ENCODE peak calls at places on chromosomes 4 and X, in ten cellular contexts. W, U, N, I, O, E, Y, L, T and Z are unnamed samples.

GRCh38 chr4:43457866-43458265 is 565.4 kb downstream of the GRXCR1 start:
- DNase-seq in W (peak), U (no peak), N (peak), I (no peak), O (no peak), E (no peak), Y (no peak), L (peak), T (no peak), Z (no peak)

GRCh38 chr4:86099348-86099747 is 260.5 kb downstream of the MAPK10 start:
- DNase-seq in W (no peak), U (no peak), N (no peak), I (no peak), O (no peak), E (no peak), Y (no peak), L (no peak), T (no peak), Z (no peak)

GRCh38 chr4:170259631-170260153 is 169.9 kb upstream of the AADAT start:
- DNase-seq in W (peak), U (peak), N (peak), I (peak), O (no peak), E (peak), Y (peak), L (peak), T (peak), Z (peak)

GRCh38 chr4:8688041-8688907 is 95.7 kb downstream of the CPZ start:
- DNase-seq in W (no peak), U (no peak), N (peak), I (no peak), O (no peak), E (no peak), Y (no peak), L (peak), T (no peak), Z (no peak)

GRCh38 chr4:15400911-15401671 is 26.7 kb upstream of the C1QTNF7 start:
- DNase-seq in W (peak), U (no peak), N (peak), I (peak), O (peak), E (peak), Y (peak), L (peak), T (peak), Z (no peak)

GRCh38 chrX:115410731-115411435 is 121.4 kb downstream of the LUZP4 start:
- DNase-seq in W (no peak), U (no peak), N (no peak), I (no peak), O (no peak), E (no peak), Y (no peak), L (no peak), T (no peak), Z (no peak)

GRCh38 chr4:2271279-2272025 is 9.5 kb upstream of the MXD4 start:
- DNase-seq in W (no peak), U (no peak), N (no peak), I (no peak), O (peak), E (peak), Y (no peak), L (no peak), T (no peak), Z (no peak)

GRCh38 chr4:92303621-92304027 is at the start of gene GRID2:
- DNase-seq in W (no peak), U (peak), N (peak), I (peak), O (peak), E (peak), Y (peak), L (peak), T (no peak), Z (no peak)

GRCh38 chrX:135688137-135688536 is 25.3 kb upstream of the CT45A1 start:
- DNase-seq in W (no peak), U (no peak), N (no peak), I (no peak), O (no peak), E (no peak), Y (no peak), L (no peak), T (no peak), Z (no peak)

GRCh38 chrX:129665916-129666644 is 11.3 kb upstream of the APLN start:
- DNase-seq in W (peak), U (no peak), N (peak), I (peak), O (no peak), E (no peak), Y (peak), L (peak), T (peak), Z (no peak)

GRCh38 chr4:177713454-177713853 is 271.2 kb upstream of the AGA start:
- DNase-seq in W (no peak), U (no peak), N (no peak), I (no peak), O (no peak), E (no peak), Y (no peak), L (no peak), T (no peak), Z (peak)

GRCh38 chr4:38467296-38467695 is 196.7 kb upstream of the KLF3 start:
- DNase-seq in W (no peak), U (no peak), N (no peak), I (no peak), O (no peak), E (no peak), Y (no peak), L (no peak), T (no peak), Z (no peak)

GRCh38 chr4:119897260-119897659 is 169.4 kb downstream of the MAD2L1 start:
- DNase-seq in W (no peak), U (no peak), N (no peak), I (peak), O (no peak), E (no peak), Y (no peak), L (no peak), T (no peak), Z (no peak)

GRCh38 chrX:44748014-44748413 is 95.8 kb upstream of the DUSP21 start:
- DNase-seq in W (peak), U (no peak), N (peak), I (peak), O (no peak), E (no peak), Y (peak), L (peak), T (no peak), Z (no peak)

GRCh38 chr4:41095973-41096372 is 118.4 kb downstream of the APBB2 start:
- DNase-seq in W (peak), U (no peak), N (peak), I (no peak), O (no peak), E (no peak), Y (peak), L (peak), T (peak), Z (no peak)

GRCh38 chrX:152927858-152928760 is 30.2 kb downstream of the ZNF185 start:
- DNase-seq in W (no peak), U (no peak), N (no peak), I (no peak), O (no peak), E (no peak), Y (no peak), L (no peak), T (no peak), Z (no peak)

GRCh38 chr4:6229095-6229494 is 28.7 kb upstream of the JAKMIP1 start:
- DNase-seq in W (no peak), U (peak), N (no peak), I (no peak), O (no peak), E (peak), Y (no peak), L (no peak), T (no peak), Z (no peak)

GRCh38 chrX:74325130-74326059 is 21.4 kb downstream of the ZCCHC13 start:
- DNase-seq in W (no peak), U (no peak), N (no peak), I (no peak), O (no peak), E (no peak), Y (no peak), L (no peak), T (no peak), Z (no peak)

GRCh38 chr4:174418640-174419039 is 103.6 kb downstream of the HPGD start:
- DNase-seq in W (no peak), U (no peak), N (no peak), I (no peak), O (no peak), E (no peak), Y (no peak), L (no peak), T (no peak), Z (no peak)

GRCh38 chr4:21757281-21757680 is 191.3 kb downstream of the KCNIP4 start:
- DNase-seq in W (no peak), U (no peak), N (no peak), I (peak), O (no peak), E (no peak), Y (no peak), L (no peak), T (no peak), Z (no peak)

GRCh38 chr4:135098061-135098460 is 896.5 kb upstream of the PABPC4L start:
- DNase-seq in W (no peak), U (no peak), N (no peak), I (no peak), O (no peak), E (no peak), Y (no peak), L (no peak), T (no peak), Z (no peak)

GRCh38 chrX:65587616-65588526 is 53.3 kb upstream of the LAS1L start:
- DNase-seq in W (peak), U (peak), N (peak), I (peak), O (peak), E (peak), Y (peak), L (peak), T (peak), Z (no peak)

GRCh38 chr4:153788419-153789276 is at the start of gene SFRP2:
- DNase-seq in W (no peak), U (peak), N (no peak), I (no peak), O (peak), E (no peak), Y (no peak), L (peak), T (no peak), Z (no peak)

GRCh38 chrX:18291006-18291545 is 63.4 kb downstream of the SCML2 start:
- DNase-seq in W (peak), U (no peak), N (peak), I (peak), O (no peak), E (no peak), Y (peak), L (peak), T (peak), Z (no peak)

GRCh38 chr4:4948370-4948769 is 70.9 kb downstream of the CYTL1 start:
- DNase-seq in W (peak), U (no peak), N (no peak), I (no peak), O (no peak), E (no peak), Y (no peak), L (no peak), T (no peak), Z (no peak)

GRCh38 chr4:185772391-185773093 is 39.5 kb downstream of the SORBS2 start:
- DNase-seq in W (no peak), U (no peak), N (no peak), I (no peak), O (no peak), E (no peak), Y (no peak), L (no peak), T (no peak), Z (no peak)

GRCh38 chr4:173571620-173572019 is 41.6 kb upstream of the HAND2 start:
- DNase-seq in W (no peak), U (no peak), N (no peak), I (no peak), O (no peak), E (no peak), Y (no peak), L (no peak), T (no peak), Z (no peak)

GRCh38 chr4:30912098-30912719 is 192.0 kb downstream of the PCDH7 start:
- DNase-seq in W (no peak), U (no peak), N (peak), I (peak), O (no peak), E (no peak), Y (peak), L (peak), T (peak), Z (no peak)

GRCh38 chr4:7067147-7067522 is 729 bp downstream of the GRPEL1 start:
- DNase-seq in W (no peak), U (no peak), N (no peak), I (no peak), O (no peak), E (no peak), Y (no peak), L (peak), T (no peak), Z (no peak)

GRCh38 chr4:80322716-80323115 is 12.8 kb upstream of the CFAP299 start:
- DNase-seq in W (peak), U (no peak), N (peak), I (peak), O (no peak), E (no peak), Y (peak), L (peak), T (no peak), Z (no peak)

GRCh38 chr4:47531241-47531953 is 46.3 kb downstream of the ATP10D start:
- DNase-seq in W (peak), U (no peak), N (peak), I (peak), O (no peak), E (peak), Y (peak), L (peak), T (peak), Z (no peak)

GRCh38 chr4:89283226-89283974 is 24.2 kb downstream of the GPRIN3 start:
- DNase-seq in W (peak), U (no peak), N (peak), I (peak), O (no peak), E (no peak), Y (no peak), L (peak), T (no peak), Z (no peak)

DNA sequence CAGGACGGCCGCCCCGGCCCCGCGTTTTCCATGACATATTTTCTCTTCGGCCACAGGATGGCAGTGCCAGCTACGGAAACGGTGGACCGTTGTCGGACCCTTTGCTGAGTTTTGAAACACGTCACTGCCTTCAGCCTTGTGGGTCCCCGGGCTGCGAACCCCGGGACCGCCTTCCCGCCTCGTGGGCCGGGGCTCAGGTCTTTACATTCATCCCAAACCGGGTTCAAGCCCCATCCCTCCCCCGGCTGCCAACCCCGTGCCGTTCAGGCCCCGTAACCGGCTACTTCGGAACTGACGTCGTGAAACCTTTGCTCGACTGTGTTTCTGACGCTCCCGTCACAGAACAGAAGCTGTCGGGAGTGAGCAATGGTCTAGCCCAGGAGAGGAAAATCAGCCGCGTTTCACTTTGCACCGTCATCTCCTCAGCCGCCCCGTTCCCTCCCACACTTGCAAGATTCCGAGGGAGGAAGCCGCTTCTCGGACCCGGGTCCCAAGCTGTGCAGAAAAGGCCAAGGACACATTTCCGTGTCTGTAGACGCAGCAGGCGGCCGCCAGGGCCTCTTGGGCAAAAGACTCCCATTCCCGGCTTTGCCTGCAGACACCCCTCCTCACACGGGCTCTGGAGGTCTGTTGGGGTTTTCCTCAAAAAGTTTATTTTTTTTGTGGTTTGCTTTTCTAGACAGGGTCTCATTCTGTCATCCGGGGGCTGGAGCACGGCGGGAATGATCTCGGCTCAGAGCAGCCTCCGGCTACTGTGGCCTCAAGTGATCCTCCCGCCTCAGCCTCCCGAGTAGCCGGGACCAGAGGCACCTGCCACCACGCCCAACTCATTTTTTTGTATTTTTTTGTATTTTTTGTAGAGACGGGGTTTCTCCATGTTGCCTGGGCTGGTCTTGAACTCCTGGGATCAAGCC is 41.4 kb upstream of the PPP2R3B start:
- DNase-seq in W (peak), U (no peak), N (peak), I (peak), O (no peak), E (no peak), Y (no peak), L (peak), T (no peak), Z (no peak)
- TF ChIP-seq CTCF in W (peak), U (no peak), N (peak), I (no peak), O (no peak), E (no peak), Y (peak), L (peak), T (no peak), Z (peak)

GRCh38 chrX:2627272-2627867 is 63.7 kb upstream of the CD99 start:
- DNase-seq in W (peak), U (no peak), N (peak), I (peak), O (no peak), E (no peak), Y (peak), L (peak), T (no peak), Z (no peak)

GRCh38 chrX:2631743-2632532 is 59.2 kb upstream of the CD99 start:
- DNase-seq in W (no peak), U (no peak), N (no peak), I (no peak), O (no peak), E (no peak), Y (no peak), L (no peak), T (no peak), Z (peak)

GRCh38 chrX:2626750-2627149 is 64.3 kb upstream of the CD99 start:
- DNase-seq in W (no peak), U (no peak), N (no peak), I (no peak), O (no peak), E (no peak), Y (no peak), L (no peak), T (no peak), Z (no peak)

GRCh38 chrX:2629316-2630168 is 61.6 kb upstream of the CD99 start:
- DNase-seq in W (no peak), U (no peak), N (no peak), I (no peak), O (no peak), E (no peak), Y (no peak), L (no peak), T (no peak), Z (peak)

GRCh38 chrX:2628751-2629315 is 62.3 kb upstream of the CD99 start:
- DNase-seq in W (no peak), U (no peak), N (no peak), I (no peak), O (no peak), E (no peak), Y (no peak), L (no peak), T (no peak), Z (peak)
- H3K4me3 ChIP-seq in W (no peak), U (no peak), N (no peak), I (no peak), O (no peak), E (no peak), Y (no peak), L (no peak), T (no peak), Z (no peak)

GRCh38 chrX:73268463-73268862 is 53.8 kb upstream of the NAP1L2 start:
- DNase-seq in W (no peak), U (no peak), N (no peak), I (no peak), O (no peak), E (no peak), Y (no peak), L (no peak), T (no peak), Z (no peak)

GRCh38 chrX:73266766-73267165 is 52.1 kb upstream of the NAP1L2 start:
- DNase-seq in W (no peak), U (no peak), N (no peak), I (no peak), O (no peak), E (no peak), Y (no peak), L (no peak), T (no peak), Z (no peak)

GRCh38 chrX:73267979-73268378 is 53.3 kb upstream of the NAP1L2 start:
- DNase-seq in W (no peak), U (no peak), N (no peak), I (no peak), O (no peak), E (no peak), Y (no peak), L (no peak), T (no peak), Z (no peak)

GRCh38 chrX:73267206-73267605 is 52.6 kb upstream of the NAP1L2 start:
- DNase-seq in W (no peak), U (no peak), N (no peak), I (no peak), O (no peak), E (no peak), Y (no peak), L (no peak), T (no peak), Z (no peak)

GRCh38 chrX:73262991-73263390 is 48.3 kb upstream of the NAP1L2 start:
- DNase-seq in W (peak), U (no peak), N (peak), I (no peak), O (no peak), E (no peak), Y (no peak), L (peak), T (no peak), Z (peak)
- TF ChIP-seq CTCF in W (peak), U (no peak), N (peak), I (no peak), O (no peak), E (no peak), Y (no peak), L (no peak), T (no peak), Z (peak)

GRCh38 chr4:183984561-183984960 is 79.5 kb downstream of the STOX2 start:
- DNase-seq in W (no peak), U (peak), N (no peak), I (no peak), O (no peak), E (peak), Y (no peak), L (no peak), T (no peak), Z (no peak)

GRCh38 chr4:183987529-183987946 is 82.4 kb downstream of the STOX2 start:
- DNase-seq in W (peak), U (peak), N (peak), I (peak), O (peak), E (peak), Y (peak), L (peak), T (peak), Z (peak)

GRCh38 chr4:183988874-183989273 is 83.8 kb downstream of the STOX2 start:
- DNase-seq in W (no peak), U (no peak), N (no peak), I (no peak), O (no peak), E (no peak), Y (no peak), L (no peak), T (no peak), Z (no peak)

GRCh38 chr4:183987987-183988392 is 82.9 kb downstream of the STOX2 start:
- DNase-seq in W (peak), U (peak), N (peak), I (peak), O (no peak), E (peak), Y (peak), L (peak), T (peak), Z (peak)

DNA sequence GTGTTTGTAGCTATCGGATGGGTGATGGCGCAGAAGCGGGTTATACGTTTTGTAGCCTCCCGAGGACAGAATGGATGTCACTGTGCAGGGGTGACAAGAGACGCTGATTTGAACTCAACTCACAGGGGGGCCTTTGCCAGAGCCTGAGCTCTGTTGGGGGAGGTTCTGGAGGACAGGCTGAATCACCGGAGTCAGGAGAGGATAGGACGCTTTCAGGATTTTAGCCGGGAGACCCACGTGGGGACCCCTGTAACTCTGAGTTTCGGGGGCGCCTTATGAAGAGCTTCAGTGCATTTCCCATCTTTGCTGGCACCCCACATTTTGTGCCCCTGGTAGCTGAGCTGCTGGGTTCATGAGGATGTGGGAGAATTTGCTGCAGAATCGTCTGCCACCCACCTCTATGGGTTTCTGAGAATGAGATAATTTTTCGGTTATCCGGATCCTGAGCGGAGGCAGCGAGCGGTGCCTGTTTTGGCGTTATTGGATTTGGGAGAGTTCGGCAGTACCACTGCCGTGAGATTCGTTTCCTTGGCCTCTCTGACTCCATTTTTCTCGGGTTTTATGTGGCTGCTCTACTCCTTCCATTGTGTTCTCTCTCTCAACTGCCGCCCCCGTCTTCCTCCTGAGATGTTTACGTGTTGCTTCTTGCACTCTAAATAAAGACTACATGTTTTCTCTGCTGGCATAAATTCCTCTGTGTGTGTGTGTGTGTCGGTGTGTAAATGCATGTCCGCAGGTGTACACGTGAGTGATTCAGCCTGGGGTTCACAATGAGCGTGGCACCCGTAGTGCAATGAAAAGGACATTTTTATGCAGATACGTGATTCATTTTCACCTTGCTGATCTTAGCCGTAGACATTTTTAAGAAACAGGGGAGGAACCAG is 81.8 kb downstream of the STOX2 start:
- DNase-seq in W (no peak), U (peak), N (no peak), I (no peak), O (no peak), E (no peak), Y (no peak), L (no peak), T (no peak), Z (no peak)
- H3K4me3 ChIP-seq in W (peak), U (peak), N (peak), I (no peak), O (peak), E (peak), Y (peak), L (peak), T (peak), Z (peak)